ENCODE peak calls at places on chromosome 2, in ten cellular contexts. G is stomach, M is tibial nerve, A is A549, D is sigmoid colon, B is SK-N-SH, R is GM12878, Y is K562, T is suprapubic skin, O is transverse colon. I is an unnamed sample.

GRCh38 chr2:43157506-43158232 is 68.7 kb downstream of the ZFP36L2 start:
- DNase-seq in G (no peak), M (no peak), A (no peak), D (no peak), B (peak; percentile 24), R (no peak), Y (no peak), T (no peak), O (no peak), I (no peak)

GRCh38 chr2:33457588-33458247 is 18.7 kb upstream of the RASGRP3 start:
- DNase-seq in G (no peak), M (no peak), A (no peak), D (peak; percentile 70), B (no peak), R (no peak), Y (peak; percentile 37), T (no peak), O (no peak), I (no peak)

GRCh38 chr2:183229386-183229785 is 105.1 kb downstream of the NUP35 start:
- DNase-seq in G (no peak), M (no peak), A (no peak), D (no peak), B (no peak), R (no peak), Y (no peak), T (no peak), O (no peak), I (no peak)

GRCh38 chr2:96097441-96097840 is 18.9 kb downstream of the ADRA2B start:
- DNase-seq in G (no peak), M (no peak), A (no peak), D (no peak), B (no peak), R (no peak), Y (no peak), T (no peak), O (no peak), I (no peak)

GRCh38 chr2:108412995-108413726 is 35.4 kb downstream of the SULT1C4 start:
- DNase-seq in G (no peak), M (no peak), A (peak; percentile 82), D (no peak), B (peak; percentile 7), R (no peak), Y (peak; percentile 44), T (no peak), O (no peak), I (no peak)

GRCh38 chr2:169137924-169138323 is 68.6 kb downstream of the DHRS9 start:
- DNase-seq in G (no peak), M (no peak), A (no peak), D (no peak), B (no peak), R (no peak), Y (no peak), T (no peak), O (no peak), I (no peak)

GRCh38 chr2:134397146-134397896 is 143.4 kb downstream of the MGAT5 start:
- DNase-seq in G (no peak), M (no peak), A (no peak), D (no peak), B (no peak), R (no peak), Y (no peak), T (no peak), O (no peak), I (no peak)

GRCh38 chr2:235098736-235099494 is 147.1 kb downstream of the SH3BP4 start:
- DNase-seq in G (no peak), M (no peak), A (peak; percentile 69), D (no peak), B (no peak), R (no peak), Y (no peak), T (no peak), O (no peak), I (no peak)

GRCh38 chr2:7685342-7686015 is 768.3 kb downstream of the RNF144A start:
- DNase-seq in G (no peak), M (no peak), A (peak; percentile 35), D (no peak), B (no peak), R (no peak), Y (no peak), T (no peak), O (no peak), I (no peak)

GRCh38 chr2:22817197-22817596 is 567.8 kb upstream of the KLHL29 start:
- DNase-seq in G (no peak), M (no peak), A (peak; percentile 35), D (no peak), B (no peak), R (no peak), Y (no peak), T (no peak), O (no peak), I (no peak)

GRCh38 chr2:177916342-177916741 is 156.2 kb downstream of the PDE11A start:
- DNase-seq in G (no peak), M (no peak), A (no peak), D (no peak), B (no peak), R (no peak), Y (no peak), T (no peak), O (no peak), I (no peak)
- H3K4me1 ChIP-seq in G (no peaks in the 10 kb centered on the region), M (no peaks in the 10 kb centered on the region), A (no peaks in the 10 kb centered on the region), D (peaks cover 23% of the 10 kb centered on the region), B (no peaks in the 10 kb centered on the region), R (no peaks in the 10 kb centered on the region), Y (no peaks in the 10 kb centered on the region), T (peaks cover 8% of the 10 kb centered on the region), O (no peaks in the 10 kb centered on the region), I (no peaks in the 10 kb centered on the region)

DNA sequence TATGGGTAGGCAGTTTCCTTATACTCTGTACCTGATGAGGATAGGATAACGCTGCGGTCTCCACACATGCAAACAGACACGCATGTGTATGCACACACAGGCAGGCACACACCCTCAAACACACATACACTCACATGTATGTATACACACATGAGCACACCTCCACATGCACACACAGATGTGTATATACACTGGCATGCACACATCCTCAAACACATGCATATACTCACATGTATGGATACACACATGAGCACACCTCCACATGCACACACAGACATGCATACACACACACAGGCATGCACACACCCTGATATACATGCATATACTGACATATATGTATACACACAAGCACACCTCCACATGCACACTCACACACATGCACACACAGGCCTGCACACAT is 267.8 kb upstream of the HDAC4 start:
- DNase-seq in G (no peak), M (no peak), A (no peak), D (no peak), B (no peak), R (no peak), Y (no peak), T (no peak), O (no peak), I (no peak)
- TF ChIP-seq EP300 in G (no peak), M (no peak), A (no peak), D (no peak), B (no peak), R (no peak), Y (no peak), T (no peak), O (no peak), I (no peak)

DNA sequence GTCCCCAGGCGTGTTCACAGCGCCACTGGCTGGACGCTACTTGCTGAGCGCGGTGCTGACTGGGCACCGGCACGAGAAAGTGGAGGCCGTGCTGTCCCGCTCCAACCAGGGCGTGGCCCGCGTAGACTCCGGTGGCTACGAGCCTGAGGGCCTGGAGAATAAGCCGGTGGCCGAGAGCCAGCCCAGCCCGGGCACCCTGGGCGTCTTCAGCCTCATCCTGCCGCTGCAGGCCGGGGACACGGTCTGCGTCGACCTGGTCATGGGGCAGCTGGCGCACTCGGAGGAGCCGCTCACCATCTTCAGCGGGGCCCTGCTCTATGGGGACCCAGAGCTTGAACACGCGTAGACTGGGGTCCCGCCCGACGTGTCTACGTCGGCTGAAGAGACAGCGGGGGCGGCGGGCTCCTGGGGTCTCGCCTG is 892 bp upstream of the KHK start:
- DNase-seq in G (peak; percentile 73), M (peak; percentile 64), A (peak; percentile 85), D (peak; percentile 94), B (peak; percentile 83), R (no peak), Y (peak; percentile 67), T (no peak), O (peak; percentile 84), I (peak; percentile 78)
- TF ChIP-seq CTCF in G (peak; percentile 26), M (no peak), A (peak; percentile 69), D (peak; percentile 13), B (peak; percentile 50), R (peak; percentile 52), Y (peak; percentile 65), T (no peak), O (peak; percentile 37), I (no peak)

GRCh38 chr2:10400568-10400977 is 47.6 kb downstream of the ODC1 start:
- DNase-seq in G (no peak), M (peak; percentile 41), A (no peak), D (peak; percentile 79), B (no peak), R (peak; percentile 50), Y (no peak), T (no peak), O (peak; percentile 33), I (no peak)

GRCh38 chr2:10399358-10399757 is 48.8 kb downstream of the ODC1 start:
- DNase-seq in G (no peak), M (no peak), A (no peak), D (no peak), B (no peak), R (no peak), Y (no peak), T (no peak), O (no peak), I (no peak)

GRCh38 chr2:10402652-10403215 is 45.4 kb downstream of the ODC1 start:
- DNase-seq in G (no peak), M (no peak), A (no peak), D (no peak), B (no peak), R (no peak), Y (no peak), T (no peak), O (no peak), I (no peak)

GRCh38 chr2:10400002-10400401 is 48.1 kb downstream of the ODC1 start:
- DNase-seq in G (no peak), M (no peak), A (no peak), D (no peak), B (no peak), R (no peak), Y (no peak), T (no peak), O (no peak), I (no peak)

DNA sequence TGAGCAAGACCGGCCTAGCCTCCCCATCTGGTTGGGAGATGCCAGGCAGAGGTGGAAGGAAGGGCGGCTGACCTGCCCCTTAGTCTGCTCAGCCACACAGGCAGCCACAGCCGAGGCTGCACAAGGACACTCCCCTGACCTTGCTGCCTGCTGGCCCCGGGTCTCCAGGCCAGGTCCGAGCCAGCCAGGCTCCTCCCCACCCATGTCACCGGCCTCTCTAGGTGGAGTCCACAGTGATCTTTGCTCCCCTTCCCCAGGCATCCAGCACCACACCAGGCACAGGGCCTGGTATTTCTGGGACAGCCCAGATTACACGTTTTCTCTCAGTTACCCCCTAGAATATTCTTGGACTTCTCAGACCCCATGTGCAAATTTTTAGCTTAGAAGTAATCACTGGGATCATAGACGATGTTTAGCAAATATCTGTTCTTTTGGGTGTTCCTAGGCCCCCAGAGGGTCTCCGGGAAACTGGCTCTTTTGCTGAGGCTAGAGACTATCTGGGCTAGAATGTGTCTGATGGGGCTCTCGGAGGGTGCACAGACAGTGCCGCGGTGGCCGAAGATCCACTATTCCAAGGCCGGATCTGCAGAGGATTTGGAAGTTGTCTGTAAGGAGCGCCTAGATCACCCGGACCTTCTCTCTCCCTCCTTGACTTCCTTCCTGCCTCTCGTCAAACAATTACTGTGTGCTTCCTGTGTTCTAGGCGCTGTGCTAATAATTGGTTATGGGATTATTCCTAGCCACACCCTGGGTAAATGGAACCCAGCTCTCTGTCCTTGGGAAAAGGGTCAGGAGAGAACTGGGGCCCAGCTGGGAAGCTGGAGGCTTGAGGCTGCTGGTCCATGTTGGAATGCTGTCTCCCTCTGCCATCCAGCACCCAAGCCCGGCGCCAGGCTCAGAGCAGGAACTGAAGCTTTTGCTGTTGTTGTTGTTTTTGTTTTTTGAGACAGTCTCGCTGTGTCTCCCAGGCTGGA is 46.9 kb downstream of the ODC1 start:
- DNase-seq in G (peak; percentile 48), M (no peak), A (no peak), D (no peak), B (no peak), R (no peak), Y (no peak), T (no peak), O (peak; percentile 51), I (no peak)
- H3K4me1 ChIP-seq in G (peaks cover 41% of the 10 kb centered on the region), M (peaks cover 16% of the 10 kb centered on the region), A (peaks cover 69% of the 10 kb centered on the region), D (peaks cover 51% of the 10 kb centered on the region), B (peaks cover 23% of the 10 kb centered on the region), R (peaks cover 8% of the 10 kb centered on the region), Y (peaks cover 16% of the 10 kb centered on the region), T (peaks cover 66% of the 10 kb centered on the region), O (peaks cover 11% of the 10 kb centered on the region), I (no peaks in the 10 kb centered on the region)